ENCODE peak calls at places on chromosomes 1 and 21, in four cellular contexts. M is GM12878, K is H1, W is HepG2. V is an unnamed sample.
A peak's percentile ranks its signal among the peaks of the same experiment; 100 is the strongest.

GRCh38 chr21:44695176-44695575 is 1.8 kb upstream of the KRTAP10-12 start:
- DNase-seq in M (no peak), K (no peak), W (no peak), V (no peak)

GRCh38 chr1:201448981-201449380 is 20.0 kb downstream of the PHLDA3 start:
- DNase-seq in M (no peak), K (no peak), W (peak; percentile 40), V (no peak)

GRCh38 chr1:17998889-17999288 is 108.7 kb upstream of the IGSF21 start:
- DNase-seq in M (no peak), K (no peak), W (peak; percentile 32), V (no peak)

GRCh38 chr1:24503870-24504523 is 1.4 kb downstream of the RCAN3 start:
- DNase-seq in M (no peak), K (no peak), W (no peak), V (no peak)

GRCh38 chr1:84174051-84174556 is 30.0 kb downstream of the PRKACB start:
- DNase-seq in M (no peak), K (no peak), W (peak; percentile 16), V (no peak)

GRCh38 chr1:82329226-82329625 is 528.5 kb downstream of the ADGRL2 start:
- DNase-seq in M (no peak), K (no peak), W (no peak), V (no peak)

GRCh38 chr1:38464071-38464661 is 395.4 kb downstream of the RRAGC start:
- DNase-seq in M (no peak), K (no peak), W (no peak), V (no peak)

GRCh38 chr1:223810586-223810985 is 35.2 kb downstream of the TP53BP2 start:
- DNase-seq in M (no peak), K (no peak), W (no peak), V (no peak)

GRCh38 chr1:192159769-192160168 is 1.5 kb downstream of the RGS18 start:
- DNase-seq in M (no peak), K (no peak), W (no peak), V (no peak)

GRCh38 chr1:205137901-205138300 is 16.1 kb upstream of the RBBP5 start:
- DNase-seq in M (no peak), K (no peak), W (no peak), V (no peak)

DNA sequence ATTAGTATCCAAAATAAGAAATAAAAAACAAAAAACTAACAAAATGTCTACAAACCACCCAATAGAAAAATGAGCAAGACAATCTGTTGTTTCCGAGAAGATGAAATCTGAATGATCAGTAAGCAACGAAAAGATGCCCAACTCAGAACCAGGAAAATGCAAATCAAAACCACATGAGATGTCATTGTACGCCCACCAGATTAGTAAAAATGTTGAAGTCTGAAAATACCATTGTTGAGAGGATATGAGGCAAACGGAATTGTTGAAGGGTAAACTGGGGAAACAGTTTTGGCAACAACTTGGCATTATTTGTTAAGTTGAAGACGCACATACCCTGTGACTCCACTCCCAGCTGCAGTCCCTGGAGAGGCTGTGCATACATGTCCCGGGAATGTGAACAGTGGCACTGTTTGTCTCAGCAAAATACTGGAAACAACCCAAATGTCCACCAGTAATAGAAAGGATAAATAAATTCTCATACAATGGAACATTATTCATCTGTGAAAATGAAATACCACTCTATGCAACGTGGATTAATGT is 10.6 kb downstream of the ZBTB17 start:
- DNase-seq in M (peak; percentile 82), K (no peak), W (no peak), V (no peak)
- TF ChIP-seq POLR2AphosphoS5 in M (no peak), K (no peak), W (no peak), V (no peak)

GRCh38 chr1:155062151-155062686 is 1.3 kb upstream of the EFNA4 start:
- DNase-seq in M (no peak), K (peak; percentile 87), W (no peak), V (peak; percentile 59)

GRCh38 chr1:155062702-155063411 is 683 bp upstream of the EFNA4 start:
- DNase-seq in M (no peak), K (peak; percentile 99), W (peak; percentile 38), V (peak; percentile 47)

GRCh38 chr1:155064109-155064812 is 721 bp downstream of the EFNA4 start:
- DNase-seq in M (no peak), K (no peak), W (peak; percentile 40), V (peak; percentile 83)

GRCh38 chr1:155064813-155065436 is 1.4 kb downstream of the EFNA4 start:
- DNase-seq in M (no peak), K (no peak), W (peak; percentile 38), V (no peak)

DNA sequence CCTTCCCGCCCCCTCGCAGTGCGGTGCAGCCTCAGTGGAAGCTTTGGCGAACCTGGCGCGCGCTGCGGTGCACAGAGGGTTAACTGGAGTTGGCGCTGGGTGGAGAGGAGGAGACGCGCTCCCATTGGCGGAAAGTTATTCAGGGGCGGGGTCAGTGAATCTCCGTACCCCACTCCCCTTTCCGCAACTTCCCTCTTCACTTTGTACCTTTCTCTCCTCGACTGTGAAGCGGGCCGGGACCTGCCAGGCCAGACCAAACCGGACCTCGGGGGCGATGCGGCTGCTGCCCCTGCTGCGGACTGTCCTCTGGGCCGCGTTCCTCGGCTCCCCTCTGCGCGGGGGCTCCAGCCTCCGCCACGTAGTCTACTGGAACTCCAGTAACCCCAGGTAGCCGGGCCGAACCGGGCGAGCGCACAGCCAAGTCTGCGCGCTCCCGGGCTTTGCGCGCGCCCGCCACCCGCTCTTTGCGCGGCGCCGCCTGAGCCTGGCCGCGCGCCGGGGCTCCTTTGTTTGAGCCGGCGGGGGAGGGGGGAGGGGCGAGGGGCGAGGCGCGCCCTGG is at the start of gene EFNA4:
- DNase-seq in M (no peak), K (peak; percentile 94), W (peak; percentile 82), V (peak; percentile 95)
- TF ChIP-seq TCF12 in M (no peak), K (no peak), W (no peak), V (no peak)

DNA sequence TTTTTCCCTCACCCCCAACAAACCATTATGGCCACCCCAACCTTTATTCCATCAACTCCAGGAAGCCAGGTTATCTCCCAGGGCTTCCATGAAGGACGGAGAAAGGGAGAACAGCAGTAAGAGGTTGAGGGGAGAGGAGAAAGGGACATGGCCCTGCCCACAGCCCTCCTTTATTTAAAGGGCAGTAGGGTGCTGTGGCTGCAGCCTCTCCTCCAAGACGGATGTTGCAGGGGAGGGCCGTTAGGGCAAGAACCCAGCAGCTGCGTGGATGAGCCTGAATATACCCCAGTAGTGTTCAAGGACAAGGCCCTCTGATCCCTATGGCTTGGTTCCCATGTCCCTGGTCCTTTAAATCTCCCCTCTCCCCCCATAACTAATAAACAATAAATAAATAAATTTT is 5.9 kb downstream of the RXFP4 start:
- DNase-seq in M (no peak), K (no peak), W (no peak), V (no peak)
- TF ChIP-seq POLR2AphosphoS5 in M (no peak), K (no peak), W (no peak), V (no peak)

DNA sequence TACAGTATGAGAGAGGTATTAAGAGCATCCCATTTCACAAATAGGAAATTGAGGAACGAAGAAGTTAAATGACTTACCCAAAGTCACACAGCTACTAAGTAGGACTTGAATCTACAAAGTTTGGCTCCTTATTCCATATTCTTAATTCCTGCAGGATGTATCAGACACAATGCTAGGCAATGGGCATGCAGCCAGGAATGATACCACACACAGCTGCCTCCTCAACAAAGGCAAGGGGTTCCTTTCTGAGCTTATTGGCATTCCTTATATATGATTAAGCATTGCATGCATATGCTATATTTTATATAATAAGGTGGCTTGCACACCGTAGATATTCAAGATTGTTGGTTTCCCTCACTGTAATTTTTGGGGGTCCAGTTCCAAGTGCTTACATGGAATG is 34.2 kb upstream of the JUN start:
- DNase-seq in M (no peak), K (no peak), W (no peak), V (no peak)
- TF ChIP-seq TCF12 in M (no peak), K (no peak), W (no peak), V (peak; percentile 93)

GRCh38 chr1:85330711-85331290 is 54.4 kb upstream of the BCL10 start:
- DNase-seq in M (no peak), K (no peak), W (no peak), V (no peak)
- TF ChIP-seq POLR2AphosphoS5 in M (no peak), K (no peak), W (no peak), V (peak; percentile 88)

V was measured in SK-N-SH.